ENCODE peak calls at places on chromosomes 5 and 9, in four cellular contexts. D is K562, B is HepG2, G is HEK293T. O is an unnamed sample.

GRCh38 chr5:172642926-172643325 is 1.9 kb downstream of the NEURL1B start:
- DNase-seq in D (no peak), B (no peak), G (no peak), O (no peak)

GRCh38 chr9:3768286-3768685 is 242.5 kb upstream of the RFX3 start:
- DNase-seq in D (no peak), B (no peak), G (no peak), O (no peak)

GRCh38 chr5:179900707-179901106 is 7.0 kb downstream of the TBC1D9B start:
- DNase-seq in D (no peak), B (no peak), G (no peak), O (no peak)

GRCh38 chr9:6715755-6716643 is 41.8 kb upstream of the KDM4C start:
- DNase-seq in D (no peak), B (peak; percentile 79), G (no peak), O (peak; percentile 74)

GRCh38 chr5:43000198-43000840 is 39.8 kb downstream of the ANXA2R start:
- DNase-seq in D (no peak), B (no peak), G (no peak), O (peak; percentile 73)

GRCh38 chr5:33890633-33891032 is 1.2 kb downstream of the ADAMTS12 start:
- DNase-seq in D (no peak), B (no peak), G (peak; percentile 25), O (peak; percentile 15)

GRCh38 chr5:159912033-159912800 is 4.1 kb upstream of the ADRA1B start:
- DNase-seq in D (no peak), B (no peak), G (no peak), O (no peak)

GRCh38 chr5:25459082-25459481 is 814.3 kb upstream of the CDH10 start:
- DNase-seq in D (no peak), B (no peak), G (no peak), O (no peak)

GRCh38 chr5:9218358-9218757 is 327.5 kb downstream of the SEMA5A start:
- DNase-seq in D (no peak), B (no peak), G (no peak), O (no peak)

GRCh38 chr5:141973871-141974595 is 5.1 kb downstream of the RNF14 start:
- DNase-seq in D (no peak), B (no peak), G (no peak), O (no peak)

GRCh38 chr5:120375248-120375647 is 88.9 kb upstream of the PRR16 start:
- DNase-seq in D (no peak), B (no peak), G (no peak), O (no peak)

GRCh38 chr9:76321185-76321828 is 72.9 kb downstream of the RFK start:
- DNase-seq in D (no peak), B (no peak), G (no peak), O (no peak)

GRCh38 chr9:116405321-116405720 is 251.7 kb downstream of the PAPPA start:
- DNase-seq in D (no peak), B (no peak), G (no peak), O (no peak)

GRCh38 chr9:3699868-3700267 is 174.1 kb upstream of the RFX3 start:
- DNase-seq in D (no peak), B (no peak), G (no peak), O (no peak)

GRCh38 chr5:91178461-91178860 is 204.7 kb downstream of the ARRDC3 start:
- DNase-seq in D (no peak), B (no peak), G (no peak), O (no peak)

GRCh38 chr5:123810253-123810652 is 298.3 kb downstream of the CSNK1G3 start:
- DNase-seq in D (no peak), B (peak; percentile 78), G (no peak), O (no peak)

GRCh38 chr5:133405275-133406034 is 206.9 kb downstream of the FSTL4 start:
- DNase-seq in D (no peak), B (no peak), G (no peak), O (no peak)

GRCh38 chr9:112271466-112272098 is 61.8 kb downstream of the PTBP3 start:
- DNase-seq in D (no peak), B (peak; percentile 39), G (no peak), O (no peak)

GRCh38 chr9:36486933-36487481 is 85.7 kb upstream of the MELK start:
- DNase-seq in D (peak; percentile 56), B (peak; percentile 28), G (peak; percentile 30), O (peak; percentile 54)

GRCh38 chr5:74667396-74667795 is 17.6 kb upstream of the HEXB start:
- DNase-seq in D (no peak), B (no peak), G (no peak), O (no peak)

GRCh38 chr5:52786937-52787599 is 648 bp upstream of the ITGA1 start:
- DNase-seq in D (no peak), B (peak; percentile 53), G (no peak), O (peak; percentile 18)

GRCh38 chr5:118723021-118723338 is 265.4 kb downstream of the DTWD2 start:
- DNase-seq in D (no peak), B (no peak), G (no peak), O (no peak)

GRCh38 chr5:141369994-141370848 is at the start of gene PCDHGB3:
- DNase-seq in D (no peak), B (no peak), G (peak; percentile 48), O (peak; percentile 56)

GRCh38 chr5:14038341-14038959 is 94.0 kb upstream of the DNAH5 start:
- DNase-seq in D (no peak), B (peak; percentile 32), G (no peak), O (no peak)

GRCh38 chr5:167488371-167488770 is 803.1 kb upstream of the WWC1 start:
- DNase-seq in D (no peak), B (no peak), G (no peak), O (no peak)

DNA sequence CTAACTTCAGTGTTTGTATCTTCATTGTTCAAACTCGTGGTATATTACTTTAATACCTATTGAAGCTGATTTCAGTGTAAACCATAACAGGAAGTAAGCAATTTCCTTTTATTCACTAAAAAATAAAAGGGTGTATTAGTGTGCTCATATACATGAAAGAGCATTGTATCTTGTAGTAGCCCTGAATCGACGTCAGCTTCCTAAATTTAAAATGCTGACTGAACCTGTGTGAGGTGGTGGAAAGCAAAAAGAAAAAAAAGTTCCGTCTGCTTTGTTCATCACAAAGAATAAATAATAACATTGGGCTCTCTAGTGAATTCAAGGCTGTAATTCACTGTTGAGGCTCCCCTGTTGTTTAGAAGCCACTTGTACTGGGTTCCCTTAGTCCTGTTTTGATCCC is 11.5 kb downstream of the SMARCA2 start:
- DNase-seq in D (no peak), B (no peak), G (no peak), O (no peak)
- TF ChIP-seq ELF4 in D (no peak), B (no peak), G (no peak), O (no peak)

GRCh38 chr5:87949665-87950640 is 318.7 kb downstream of the TMEM161B start:
- DNase-seq in D (no peak), B (no peak), G (no peak), O (no peak)
- TF ChIP-seq ELF4 in D (no peak), B (no peak), G (no peak), O (no peak)

GRCh38 chr5:143008809-143009521 is 238.8 kb downstream of the ARHGAP26 start:
- DNase-seq in D (no peak), B (no peak), G (no peak), O (no peak)

GRCh38 chr5:143010335-143010734 is 240.2 kb downstream of the ARHGAP26 start:
- DNase-seq in D (no peak), B (no peak), G (no peak), O (no peak)

GRCh38 chr5:143014017-143014651 is 244.0 kb downstream of the ARHGAP26 start:
- DNase-seq in D (peak; percentile 54), B (no peak), G (peak; percentile 46), O (peak; percentile 79)

GRCh38 chr5:143013176-143013575 is 243.0 kb downstream of the ARHGAP26 start:
- DNase-seq in D (no peak), B (no peak), G (no peak), O (no peak)

DNA sequence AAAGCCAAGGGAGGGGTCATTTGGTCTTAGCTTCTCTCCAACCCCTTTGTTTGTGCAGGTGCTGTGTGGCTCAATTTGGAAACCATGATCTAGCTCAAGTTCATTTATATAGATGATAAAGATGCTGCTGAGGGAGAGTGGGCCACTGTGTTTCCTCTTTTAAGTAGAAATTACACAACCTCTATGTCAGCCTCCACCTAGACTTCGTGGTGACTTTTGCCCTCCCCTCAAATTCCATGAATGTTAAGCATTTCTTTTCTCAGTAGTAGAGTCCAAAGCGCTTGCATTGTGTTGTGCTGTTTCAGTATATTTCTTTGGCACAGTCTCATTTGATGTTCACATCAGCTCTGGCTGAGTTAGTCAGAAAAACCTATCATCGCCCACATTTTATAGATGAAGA is 241.4 kb downstream of the ARHGAP26 start:
- DNase-seq in D (no peak), B (peak; percentile 92), G (no peak), O (no peak)
- TF ChIP-seq ELF4 in D (no peak), B (no peak), G (no peak), O (no peak)

DNA sequence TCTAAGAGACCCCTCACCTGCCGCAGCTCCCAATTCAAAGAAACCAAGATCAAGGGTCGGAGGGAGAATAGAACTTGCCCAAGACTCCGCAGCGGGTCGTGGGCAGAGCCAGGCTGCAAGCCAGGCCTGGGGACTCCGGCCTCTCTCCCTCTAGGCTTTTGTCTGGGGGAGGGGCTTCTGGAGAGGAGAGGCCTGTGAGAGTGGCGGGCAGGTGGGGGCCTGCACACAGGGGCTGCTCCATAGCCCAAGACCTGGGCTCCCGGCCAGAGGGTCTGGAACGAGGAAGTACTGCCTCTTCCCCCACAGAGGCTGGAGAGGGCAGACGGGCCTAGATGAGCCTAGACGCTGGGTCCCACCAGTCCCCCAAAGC is 5.1 kb upstream of the ST6GALNAC6 start:
- DNase-seq in D (no peak), B (peak; percentile 60), G (no peak), O (peak; percentile 42)
- TF ChIP-seq ELF4 in D (no peak), B (no peak), G (no peak), O (no peak)

O was measured in WTC11.